ENCODE peak calls at places on chromosomes 4 and X, in six cellular contexts. Q is colonic mucosa, E is psoas muscle, M is iris pigment epithelial cell, W is NCI-H1092, U is T-helper 2 cell. S is an unnamed sample.

GRCh38 chr4:91497892-91498291 is 805.9 kb upstream of the GRID2 start:
- DNase-seq in Q (no peak), E (no peak), M (no peak), W (no peak), U (no peak), S (peak)

GRCh38 chr4:78876568-78877320 is 62.5 kb downstream of the PAQR3 start:
- DNase-seq in Q (no peak), E (no peak), M (peak), W (no peak), U (no peak), S (no peak)

GRCh38 chr4:57233391-57233790 is 123.2 kb upstream of the IGFBP7 start:
- DNase-seq in Q (no peak), E (no peak), M (peak), W (no peak), U (no peak), S (no peak)

GRCh38 chr4:38717604-38718003 is 53.6 kb downstream of the KLF3 start:
- DNase-seq in Q (no peak), E (no peak), M (peak), W (no peak), U (no peak), S (no peak)

GRCh38 chrX:84168574-84168973 is 19.4 kb downstream of the RPS6KA6 start:
- DNase-seq in Q (no peak), E (no peak), M (no peak), W (no peak), U (no peak), S (no peak)

GRCh38 chrX:21972721-21973120 is 32.2 kb downstream of the SMS start:
- DNase-seq in Q (no peak), E (no peak), M (peak), W (no peak), U (peak), S (peak)

GRCh38 chr4:187204389-187204920 is 480.8 kb upstream of the FAT1 start:
- DNase-seq in Q (no peak), E (no peak), M (no peak), W (no peak), U (no peak), S (no peak)

GRCh38 chr4:78552398-78553396 is 1.1 kb downstream of the ANXA3 start:
- DNase-seq in Q (peak), E (no peak), M (peak), W (no peak), U (no peak), S (no peak)

GRCh38 chr4:101345271-101345595 is 2.1 kb downstream of the PPP3CA start:
- DNase-seq in Q (no peak), E (no peak), M (peak), W (no peak), U (no peak), S (peak)

GRCh38 chrX:47191331-47191730 is 2.3 kb upstream of the UBA1 start:
- DNase-seq in Q (peak), E (peak), M (peak), W (peak), U (peak), S (peak)

GRCh38 chrX:39012561-39013209 is 211.4 kb downstream of the MID1IP1 start:
- DNase-seq in Q (no peak), E (no peak), M (no peak), W (no peak), U (no peak), S (no peak)

GRCh38 chr4:170667814-170668213 is 578.1 kb upstream of the AADAT start:
- DNase-seq in Q (no peak), E (no peak), M (no peak), W (no peak), U (no peak), S (no peak)

GRCh38 chr4:95546866-95547707 is 1.7 kb downstream of the UNC5C start:
- DNase-seq in Q (no peak), E (no peak), M (no peak), W (no peak), U (no peak), S (no peak)

GRCh38 chrX:15854080-15854655 is 445 bp downstream of the AP1S2 start:
- DNase-seq in Q (peak), E (peak), M (peak), W (no peak), U (peak), S (peak)